ENCODE peak calls at places on chromosomes 11 and 22, in seven cellular contexts. One of them, this sample, is unnamed. For H3K9me3, the result is how much of the 10 kb centered on the place peaks cover.

GRCh38 chr22:24976442-24977218 is 24.1 kb downstream of the KIAA1671 start:
- DNase-seq in MM.1S: no peak
- DNase-seq in psoas muscle: peak
- DNase-seq in GM23248: no peak
- DNase-seq in thoracic aorta: no peak
- DNase-seq in CD8-positive, alpha-beta T cell: no peak
- DNase-seq in kidney: no peak
- DNase-seq in this sample: no peak

GRCh38 chr22:44159230-44159629 is 21.5 kb upstream of the PARVG start:
- DNase-seq in MM.1S: no peak
- DNase-seq in CD8-positive, alpha-beta T cell: no peak
- DNase-seq in GM23248: peak
- DNase-seq in thoracic aorta: no peak
- DNase-seq in kidney: peak
- DNase-seq in psoas muscle: no peak
- DNase-seq in this sample: no peak

GRCh38 chr22:25193130-25193529 is 6.5 kb upstream of the CRYBB3 start:
- DNase-seq in kidney: no peak
- DNase-seq in MM.1S: no peak
- DNase-seq in thoracic aorta: no peak
- DNase-seq in psoas muscle: no peak
- DNase-seq in CD8-positive, alpha-beta T cell: no peak
- DNase-seq in GM23248: no peak
- DNase-seq in this sample: no peak

GRCh38 chr11:19935507-19935906 is 222.9 kb downstream of the NAV2 start:
- DNase-seq in GM23248: peak
- DNase-seq in psoas muscle: no peak
- DNase-seq in MM.1S: no peak
- DNase-seq in kidney: no peak
- DNase-seq in CD8-positive, alpha-beta T cell: no peak
- DNase-seq in thoracic aorta: no peak
- DNase-seq in this sample: no peak

GRCh38 chr11:16095756-16096155 is 260.6 kb downstream of the SOX6 start:
- DNase-seq in GM23248: no peak
- DNase-seq in MM.1S: no peak
- DNase-seq in CD8-positive, alpha-beta T cell: no peak
- DNase-seq in thoracic aorta: no peak
- DNase-seq in kidney: no peak
- DNase-seq in psoas muscle: no peak
- DNase-seq in this sample: no peak

GRCh38 chr11:129234978-129235377 is 42.9 kb upstream of the ARHGAP32 start:
- DNase-seq in GM23248: no peak
- DNase-seq in MM.1S: no peak
- DNase-seq in kidney: no peak
- DNase-seq in CD8-positive, alpha-beta T cell: no peak
- DNase-seq in psoas muscle: no peak
- DNase-seq in thoracic aorta: no peak
- DNase-seq in this sample: no peak

GRCh38 chr22:41517172-41518047 is 26.9 kb downstream of the POLR3H start:
- DNase-seq in CD8-positive, alpha-beta T cell: peak
- DNase-seq in psoas muscle: peak
- DNase-seq in kidney: peak
- DNase-seq in thoracic aorta: peak
- DNase-seq in MM.1S: no peak
- DNase-seq in GM23248: peak
- DNase-seq in this sample: no peak

GRCh38 chr11:119172513-119172912 is 4.0 kb downstream of the NLRX1 start:
- DNase-seq in MM.1S: no peak
- DNase-seq in kidney: no peak
- DNase-seq in psoas muscle: no peak
- DNase-seq in thoracic aorta: no peak
- DNase-seq in CD8-positive, alpha-beta T cell: no peak
- DNase-seq in GM23248: no peak
- DNase-seq in this sample: no peak

GRCh38 chr22:18091916-18092526 is 14.2 kb downstream of the PEX26 start:
- DNase-seq in thoracic aorta: no peak
- DNase-seq in GM23248: peak
- DNase-seq in CD8-positive, alpha-beta T cell: peak
- DNase-seq in kidney: peak
- DNase-seq in psoas muscle: peak
- DNase-seq in MM.1S: peak
- DNase-seq in this sample: peak

GRCh38 chr22:37184380-37184755 is 3.7 kb downstream of the C1QTNF6 start:
- DNase-seq in thoracic aorta: no peak
- DNase-seq in psoas muscle: no peak
- DNase-seq in CD8-positive, alpha-beta T cell: no peak
- DNase-seq in MM.1S: no peak
- DNase-seq in GM23248: no peak
- DNase-seq in kidney: no peak
- DNase-seq in this sample: no peak

GRCh38 chr11:68439355-68440065 is 21.0 kb upstream of the PPP6R3 start:
- DNase-seq in CD8-positive, alpha-beta T cell: no peak
- DNase-seq in psoas muscle: no peak
- DNase-seq in kidney: no peak
- DNase-seq in MM.1S: no peak
- DNase-seq in thoracic aorta: no peak
- DNase-seq in GM23248: no peak
- DNase-seq in this sample: no peak

GRCh38 chr11:114478768-114479167 is 39.5 kb downstream of the REXO2 start:
- DNase-seq in thoracic aorta: no peak
- DNase-seq in psoas muscle: no peak
- DNase-seq in MM.1S: no peak
- DNase-seq in GM23248: peak
- DNase-seq in kidney: no peak
- DNase-seq in CD8-positive, alpha-beta T cell: no peak
- DNase-seq in this sample: no peak

GRCh38 chr11:96235725-96236124 is 107.3 kb downstream of the MAML2 start:
- DNase-seq in kidney: no peak
- DNase-seq in CD8-positive, alpha-beta T cell: no peak
- DNase-seq in GM23248: peak
- DNase-seq in psoas muscle: no peak
- DNase-seq in thoracic aorta: no peak
- DNase-seq in MM.1S: no peak
- DNase-seq in this sample: no peak

GRCh38 chr11:86101493-86101892 is 32.6 kb upstream of the PICALM start:
- DNase-seq in psoas muscle: no peak
- DNase-seq in kidney: no peak
- DNase-seq in CD8-positive, alpha-beta T cell: no peak
- DNase-seq in GM23248: peak
- DNase-seq in thoracic aorta: no peak
- DNase-seq in MM.1S: no peak
- DNase-seq in this sample: no peak

GRCh38 chr11:6468712-6469495 is 4.8 kb downstream of the TRIM3 start:
- DNase-seq in kidney: peak
- DNase-seq in psoas muscle: peak
- DNase-seq in thoracic aorta: peak
- DNase-seq in CD8-positive, alpha-beta T cell: no peak
- DNase-seq in GM23248: peak
- DNase-seq in MM.1S: no peak
- DNase-seq in this sample: no peak

GRCh38 chr11:48044577-48044976 is 64.2 kb downstream of the PTPRJ start:
- DNase-seq in thoracic aorta: no peak
- DNase-seq in GM23248: no peak
- DNase-seq in CD8-positive, alpha-beta T cell: no peak
- DNase-seq in MM.1S: no peak
- DNase-seq in kidney: peak
- DNase-seq in psoas muscle: no peak
- DNase-seq in this sample: no peak

GRCh38 chr11:79116600-79116999 is 324.2 kb downstream of the TENM4 start:
- DNase-seq in psoas muscle: no peak
- DNase-seq in kidney: no peak
- DNase-seq in GM23248: no peak
- DNase-seq in MM.1S: no peak
- DNase-seq in CD8-positive, alpha-beta T cell: no peak
- DNase-seq in thoracic aorta: no peak
- DNase-seq in this sample: no peak

GRCh38 chr11:69300124-69301032 is 6.4 kb downstream of the MYEOV start:
- DNase-seq in thoracic aorta: no peak
- DNase-seq in GM23248: peak
- DNase-seq in CD8-positive, alpha-beta T cell: no peak
- DNase-seq in kidney: no peak
- DNase-seq in MM.1S: no peak
- DNase-seq in psoas muscle: no peak
- DNase-seq in this sample: no peak

GRCh38 chr11:7630002-7630401 is 43.3 kb downstream of the CYB5R2 start:
- DNase-seq in kidney: no peak
- DNase-seq in CD8-positive, alpha-beta T cell: no peak
- DNase-seq in MM.1S: no peak
- DNase-seq in psoas muscle: no peak
- DNase-seq in thoracic aorta: no peak
- DNase-seq in GM23248: peak
- DNase-seq in this sample: no peak

GRCh38 chr11:7632211-7632610 is 41.1 kb downstream of the CYB5R2 start:
- DNase-seq in psoas muscle: no peak
- DNase-seq in CD8-positive, alpha-beta T cell: no peak
- DNase-seq in kidney: no peak
- DNase-seq in MM.1S: no peak
- DNase-seq in thoracic aorta: no peak
- DNase-seq in GM23248: no peak
- DNase-seq in this sample: no peak

GRCh38 chr11:7622731-7623130 is 50.6 kb downstream of the CYB5R2 start:
- DNase-seq in psoas muscle: no peak
- DNase-seq in MM.1S: no peak
- DNase-seq in CD8-positive, alpha-beta T cell: no peak
- DNase-seq in kidney: no peak
- DNase-seq in GM23248: no peak
- DNase-seq in thoracic aorta: no peak
- DNase-seq in this sample: no peak

DNA sequence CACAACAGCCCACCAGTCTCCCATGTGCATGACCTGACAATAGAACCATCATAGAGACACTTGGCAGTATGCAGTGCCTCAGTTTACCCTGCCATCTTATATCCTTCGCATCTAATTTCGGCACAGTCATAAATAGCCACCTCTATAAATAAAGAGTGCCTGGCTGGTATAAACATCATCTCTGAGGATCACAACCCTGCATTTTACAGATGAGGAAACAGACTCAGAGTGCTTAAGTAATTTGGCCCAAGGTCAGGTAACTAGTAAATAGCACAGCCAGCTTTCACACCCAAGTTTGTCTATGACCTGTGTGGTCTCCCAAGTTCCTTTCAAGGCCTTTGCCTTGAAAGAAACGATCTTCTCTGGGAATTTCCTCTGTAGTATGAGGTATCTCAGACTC is 44.6 kb downstream of the CYB5R2 start:
- DNase-seq in psoas muscle: no peak
- DNase-seq in GM23248: no peak
- DNase-seq in thoracic aorta: no peak
- DNase-seq in kidney: no peak
- DNase-seq in CD8-positive, alpha-beta T cell: no peak
- DNase-seq in MM.1S: no peak
- DNase-seq in this sample: no peak
- H3K9me3 ChIP-seq in psoas muscle: under half
- H3K9me3 ChIP-seq in GM23248: under half
- H3K9me3 ChIP-seq in thoracic aorta: under half
- H3K9me3 ChIP-seq in kidney: under half
- H3K9me3 ChIP-seq in CD8-positive, alpha-beta T cell: under half
- H3K9me3 ChIP-seq in MM.1S: under half
- H3K9me3 ChIP-seq in this sample: under half

DNA sequence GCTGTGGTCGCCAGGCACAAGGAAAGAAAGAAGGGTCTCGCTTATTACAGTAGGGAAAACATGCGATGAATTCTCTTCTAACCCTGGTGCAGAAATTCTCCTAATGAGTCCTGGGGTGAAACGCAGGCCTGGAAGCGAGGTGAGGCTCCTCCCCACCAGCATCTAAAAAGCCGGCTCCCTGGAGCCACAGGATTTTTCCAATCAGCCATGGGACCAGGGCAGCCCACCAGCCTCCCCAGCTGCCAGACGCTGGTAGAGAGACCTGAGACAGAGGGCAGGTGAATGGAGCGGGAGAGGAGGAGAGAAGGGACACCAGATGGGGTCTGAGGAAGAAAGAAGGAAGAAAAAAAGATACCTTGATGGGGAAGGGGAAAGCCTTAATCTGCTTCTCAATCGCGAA is 28.6 kb downstream of the APOL3 start:
- DNase-seq in MM.1S: no peak
- DNase-seq in thoracic aorta: no peak
- DNase-seq in GM23248: no peak
- DNase-seq in kidney: peak
- DNase-seq in CD8-positive, alpha-beta T cell: no peak
- DNase-seq in psoas muscle: no peak
- DNase-seq in this sample: no peak
- H3K9me3 ChIP-seq in MM.1S: under half
- H3K9me3 ChIP-seq in thoracic aorta: under half
- H3K9me3 ChIP-seq in GM23248: under half
- H3K9me3 ChIP-seq in kidney: under half
- H3K9me3 ChIP-seq in CD8-positive, alpha-beta T cell: under half
- H3K9me3 ChIP-seq in psoas muscle: under half
- H3K9me3 ChIP-seq in this sample: under half

DNA sequence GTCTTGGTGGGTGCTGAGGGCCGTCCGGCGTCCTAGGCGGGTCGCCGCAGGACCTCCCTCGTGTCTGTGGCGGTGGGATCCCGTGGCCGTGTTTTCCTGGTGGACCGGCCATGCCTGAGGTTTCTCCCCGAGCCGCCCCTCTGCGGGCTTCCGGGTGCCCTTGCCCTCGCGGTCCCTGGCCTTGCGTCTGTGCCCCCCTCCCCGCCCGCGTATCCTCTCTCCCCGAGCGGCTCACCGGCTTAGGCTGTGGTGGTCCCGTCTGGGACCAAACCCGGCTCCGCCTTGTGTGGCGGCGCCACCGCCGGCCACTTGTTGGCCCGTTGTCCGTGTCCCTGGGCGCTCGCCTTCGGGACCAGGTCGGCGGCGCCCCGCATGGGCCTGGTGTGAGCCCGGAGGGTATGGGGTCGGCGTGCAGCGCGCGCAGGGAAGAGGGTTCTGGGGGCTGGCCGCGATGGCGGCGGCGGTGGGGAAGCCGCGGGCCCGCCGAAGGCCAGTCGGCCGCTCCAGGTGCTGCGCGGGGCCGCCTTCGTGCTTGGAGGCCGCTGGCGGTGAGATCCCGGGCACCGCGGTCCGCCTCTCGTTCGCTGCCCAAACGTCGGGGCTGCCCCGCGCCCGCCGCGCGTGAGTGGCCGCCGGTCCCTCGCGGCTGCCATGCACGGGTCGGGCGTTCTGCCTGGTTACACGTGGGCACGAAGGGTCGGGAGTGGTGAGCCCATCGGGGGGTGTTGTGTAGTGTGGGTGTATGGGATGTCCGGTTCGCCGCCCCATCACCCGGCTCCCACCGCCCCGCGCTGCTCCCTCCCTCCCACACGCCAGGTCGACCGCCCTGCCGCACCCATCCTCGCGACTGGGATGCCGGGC is 3899.1 kb upstream of the OR11H1 start:
- DNase-seq in psoas muscle: peak
- DNase-seq in CD8-positive, alpha-beta T cell: no peak
- DNase-seq in MM.1S: no peak
- DNase-seq in kidney: peak
- DNase-seq in thoracic aorta: no peak
- DNase-seq in GM23248: no peak
- DNase-seq in this sample: no peak
- H3K9me3 ChIP-seq in psoas muscle: under half
- H3K9me3 ChIP-seq in CD8-positive, alpha-beta T cell: under half
- H3K9me3 ChIP-seq in MM.1S: under half
- H3K9me3 ChIP-seq in kidney: under half
- H3K9me3 ChIP-seq in thoracic aorta: under half
- H3K9me3 ChIP-seq in GM23248: under half
- H3K9me3 ChIP-seq in this sample: under half

DNA sequence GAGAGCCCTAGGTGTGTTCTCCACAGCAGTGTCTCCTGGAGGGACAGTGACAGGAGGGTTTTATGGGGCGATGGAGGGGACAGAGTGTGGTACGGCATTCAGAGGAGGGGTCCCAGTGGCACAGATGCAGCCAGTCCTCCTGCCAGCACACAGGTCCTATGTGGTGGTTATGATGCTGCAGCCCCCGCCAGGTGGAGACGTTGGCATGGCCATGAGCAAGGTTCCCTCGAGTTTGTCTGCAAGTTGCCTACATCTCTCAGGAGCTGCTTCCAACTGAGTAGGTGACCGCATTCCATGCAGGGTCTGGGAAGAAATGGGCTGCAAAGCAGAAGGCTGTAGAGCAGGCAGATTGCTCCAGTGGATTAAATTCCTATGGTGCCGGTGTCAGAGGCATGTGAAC is 646.0 kb downstream of the TBC1D22A start:
- DNase-seq in thoracic aorta: no peak
- DNase-seq in kidney: peak
- DNase-seq in MM.1S: no peak
- DNase-seq in psoas muscle: no peak
- DNase-seq in CD8-positive, alpha-beta T cell: no peak
- DNase-seq in GM23248: no peak
- DNase-seq in this sample: no peak
- H3K9me3 ChIP-seq in thoracic aorta: under half
- H3K9me3 ChIP-seq in kidney: under half
- H3K9me3 ChIP-seq in MM.1S: under half
- H3K9me3 ChIP-seq in psoas muscle: under half
- H3K9me3 ChIP-seq in CD8-positive, alpha-beta T cell: under half
- H3K9me3 ChIP-seq in GM23248: under half
- H3K9me3 ChIP-seq in this sample: under half

This sample was measured in T-helper 17 cell.